ENCODE peak calls at places on chromosomes 11 and 22, in six cellular contexts. S, R, L, X, D and M are unnamed samples. For H3K36me3, the result is how much of the 10 kb centered on the place peaks cover.

GRCh38 chr11:34840736-34841386 is 75.3 kb downstream of the APIP start:
- DNase-seq in R (peak), X (peak), S (no peak), L (peak), D (no peak), M (no peak)

GRCh38 chr11:72471005-72471898 is 36.9 kb upstream of the CLPB start:
- DNase-seq in R (peak), L (peak), D (no peak), S (peak), X (peak), M (peak)

GRCh38 chr11:120288021-120288420 is 37.1 kb upstream of the TLCD5 start:
- DNase-seq in D (no peak), X (no peak), R (peak), S (no peak), L (no peak), M (no peak)

GRCh38 chr11:19698493-19699292 is 13.9 kb upstream of the NAV2 start:
- DNase-seq in L (no peak), D (no peak), R (peak), S (peak), X (peak), M (no peak)

GRCh38 chr22:39530692-39531331 is 1.7 kb downstream of the RPS19BP1 start:
- DNase-seq in X (peak), R (peak), S (no peak), D (no peak), L (no peak), M (no peak)

GRCh38 chr11:116438651-116439479 is 333.9 kb downstream of the BUD13 start:
- DNase-seq in D (no peak), S (no peak), R (no peak), X (no peak), L (no peak), M (no peak)

GRCh38 chr22:19177164-19178064 is 1.1 kb downstream of the SLC25A1 start:
- DNase-seq in L (no peak), D (no peak), S (no peak), X (peak), R (no peak), M (no peak)

GRCh38 chr11:126522606-126523005 is 167.1 kb downstream of the ST3GAL4 start:
- DNase-seq in X (no peak), L (no peak), D (no peak), R (no peak), S (no peak), M (no peak)

GRCh38 chr11:32145282-32145681 is 54.4 kb downstream of the RCN1 start:
- DNase-seq in X (no peak), D (no peak), L (no peak), S (no peak), R (no peak), M (no peak)

GRCh38 chr22:36277482-36278291 is 24.8 kb downstream of the APOL1 start:
- DNase-seq in R (peak), L (peak), S (no peak), D (no peak), X (peak), M (peak)

GRCh38 chr11:40306938-40307548 is 1152.4 kb downstream of the LRRC4C start:
- DNase-seq in S (no peak), L (no peak), R (no peak), X (peak), D (no peak), M (peak)

GRCh38 chr11:2137202-2138071 is 1.8 kb downstream of the IGF2 start:
- DNase-seq in R (no peak), X (peak), D (no peak), S (peak), L (peak), M (peak)

GRCh38 chr11:18706330-18707243 is 8.0 kb downstream of the TMEM86A start:
- DNase-seq in R (no peak), X (peak), S (peak), L (peak), D (peak), M (no peak)

GRCh38 chr22:47801541-47802245 is 1039.2 kb downstream of the TBC1D22A start:
- DNase-seq in L (no peak), X (no peak), S (no peak), R (no peak), D (no peak), M (no peak)

GRCh38 chr11:46511352-46511751 is 82.5 kb downstream of the AMBRA1 start:
- DNase-seq in X (no peak), D (no peak), S (no peak), L (no peak), R (no peak), M (no peak)

GRCh38 chr11:100759856-100760255 is 72.8 kb downstream of the ARHGAP42 start:
- DNase-seq in R (no peak), D (no peak), X (no peak), L (no peak), S (no peak), M (no peak)

GRCh38 chr22:20261848-20262581 is 6.1 kb downstream of the RTN4R start:
- DNase-seq in L (no peak), S (no peak), R (no peak), D (no peak), X (no peak), M (no peak)

GRCh38 chr11:93700830-93701229 is 39.3 kb downstream of the CEP295 start:
- DNase-seq in X (peak), S (peak), D (no peak), R (no peak), L (no peak), M (no peak)

GRCh38 chr11:12083380-12083779 is 27.0 kb upstream of the MICAL2 start:
- DNase-seq in R (no peak), S (no peak), X (no peak), L (no peak), D (no peak), M (no peak)

GRCh38 chr11:121634889-121635288 is 182.1 kb upstream of the SORL1-AS1 start:
- DNase-seq in L (no peak), X (peak), S (no peak), D (no peak), R (no peak), M (no peak)

GRCh38 chr22:17999851-18000250 is 24.5 kb downstream of the MICAL3 start:
- DNase-seq in L (no peak), X (no peak), D (no peak), R (no peak), S (no peak), M (no peak)

GRCh38 chr11:3655548-3655947 is 10.6 kb downstream of the ART1 start:
- DNase-seq in X (no peak), R (no peak), D (no peak), S (no peak), L (no peak), M (no peak)

DNA sequence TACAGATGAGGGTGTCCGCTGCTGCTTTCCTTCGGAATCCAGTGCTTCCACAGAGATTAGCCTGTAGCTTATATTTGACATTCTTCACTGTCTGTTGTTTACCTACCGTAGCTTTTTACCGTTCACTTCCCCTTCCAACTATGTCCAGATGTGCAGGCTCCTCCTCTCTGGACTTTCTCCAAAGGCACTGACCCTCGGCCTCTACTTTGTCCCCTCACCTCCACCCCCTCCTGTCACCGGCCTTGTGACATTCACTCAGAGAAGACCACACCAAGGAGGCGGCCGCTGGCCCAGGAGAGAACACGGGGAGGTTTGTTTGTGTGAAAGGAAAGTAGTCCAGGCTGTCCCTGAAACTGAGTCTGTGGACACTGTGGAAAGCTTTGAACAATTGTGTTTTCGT is 15.5 kb upstream of the ST14 start:
- DNase-seq in L (no peak), S (no peak), D (no peak), R (no peak), X (no peak), M (no peak)
- H3K36me3 ChIP-seq in L (under half), S (under half), D (under half), R (under half), X (under half), M (under half)

DNA sequence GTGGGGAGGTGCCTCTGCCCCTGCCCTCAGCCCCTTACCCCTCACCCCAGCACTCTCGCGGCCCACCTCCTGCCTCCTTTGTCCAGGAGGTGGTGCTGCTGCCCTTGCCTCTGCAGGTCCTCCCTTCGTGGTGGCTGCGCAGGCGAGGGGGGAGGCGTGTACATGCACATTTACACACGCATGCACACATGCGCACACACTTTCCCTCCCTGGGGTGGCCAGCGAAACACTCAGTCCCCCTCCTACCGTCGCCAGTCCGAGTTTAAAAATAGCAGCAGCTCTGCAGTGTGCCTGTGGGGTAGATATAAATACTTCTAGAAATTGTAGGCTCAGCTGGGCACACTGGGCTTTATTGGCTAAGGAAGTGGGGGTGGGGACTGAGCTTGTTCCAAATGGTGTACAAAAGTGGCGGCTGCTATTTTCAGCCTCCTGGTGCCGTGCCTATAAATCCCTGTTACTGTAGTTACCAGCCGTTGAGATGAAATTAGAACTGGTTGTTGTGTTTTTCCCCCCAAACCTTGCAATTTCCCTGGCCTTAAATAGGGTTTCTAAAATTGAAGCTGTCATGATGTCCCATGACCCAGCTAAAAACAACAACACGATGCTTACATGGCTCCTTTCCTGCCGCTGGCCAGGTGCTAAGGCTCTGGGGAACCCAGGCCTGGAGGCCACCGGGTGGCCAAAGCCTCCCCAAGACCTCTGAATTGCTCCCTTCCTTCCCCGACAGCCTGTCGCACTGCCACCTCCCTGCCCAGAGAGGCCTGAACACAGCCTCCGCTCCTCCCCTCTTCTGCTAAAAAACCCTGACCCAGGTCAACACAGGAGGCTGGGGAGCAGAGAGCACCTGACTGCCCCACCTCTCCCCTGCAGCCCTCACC is 12.4 kb downstream of the PICK1 start:
- DNase-seq in D (peak), X (peak), L (no peak), S (peak), R (no peak), M (peak)
- H3K36me3 ChIP-seq in D (under half), X (under half), L (under half), S (under half), R (under half), M (under half)

GRCh38 chr11:47725445-47726442 is 10.6 kb upstream of the AGBL2 start:
- DNase-seq in D (no peak), X (no peak), R (no peak), S (no peak), L (no peak), M (no peak)

GRCh38 chr11:47723041-47723440 is 7.9 kb upstream of the AGBL2 start:
- DNase-seq in S (no peak), D (no peak), X (no peak), R (no peak), L (no peak), M (no peak)

GRCh38 chr11:47724041-47724729 is 9.0 kb upstream of the AGBL2 start:
- DNase-seq in L (no peak), X (peak), R (peak), D (peak), S (no peak), M (no peak)

GRCh38 chr11:47716692-47717091 is 1.5 kb upstream of the AGBL2 start:
- DNase-seq in S (no peak), X (no peak), D (no peak), L (no peak), R (no peak), M (no peak)

DNA sequence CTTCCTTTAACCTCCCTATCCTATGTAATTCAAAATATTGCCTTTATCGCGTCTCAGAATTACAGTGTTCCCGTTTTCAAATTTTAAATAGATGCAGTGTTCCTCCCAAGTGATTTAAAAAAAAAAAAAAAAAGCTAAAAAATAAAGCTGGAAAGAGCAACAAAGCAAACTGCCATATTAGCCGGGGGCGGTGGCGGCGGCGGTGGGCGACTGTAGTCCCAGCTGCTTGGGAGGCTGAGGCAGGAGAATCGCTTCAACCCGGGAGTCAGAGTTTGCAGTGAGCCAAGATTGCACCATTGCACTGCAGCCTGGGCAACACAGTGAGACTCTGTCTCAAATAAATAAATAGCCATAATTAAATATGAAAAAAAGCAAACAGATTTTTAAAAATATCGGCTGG is 5.5 kb upstream of the AGBL2 start:
- DNase-seq in S (no peak), R (no peak), L (no peak), X (no peak), D (no peak), M (no peak)
- H3K36me3 ChIP-seq in S (under half), R (half or more), L (half or more), X (half or more), D (half or more), M (half or more)

DNA sequence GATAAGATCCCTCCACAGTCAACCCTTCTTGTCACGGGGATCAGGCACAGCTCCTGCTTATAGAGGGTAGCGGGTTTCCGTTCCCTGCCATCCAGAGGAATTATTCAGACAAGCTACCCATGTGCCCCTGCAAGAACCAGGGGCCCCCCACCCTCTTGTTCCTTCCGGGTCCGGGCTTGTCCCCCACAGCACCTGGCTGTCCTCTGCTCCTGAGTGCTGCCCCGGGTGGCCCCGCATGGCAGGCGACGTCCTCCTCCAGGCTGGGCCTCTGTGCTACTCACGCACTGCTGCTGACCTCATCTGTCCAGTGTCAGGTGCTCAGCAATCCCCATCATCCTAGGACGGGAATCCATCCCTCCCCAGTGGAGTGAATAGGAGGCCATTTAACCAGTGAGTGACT is 24.7 kb downstream of the CELSR1 start:
- DNase-seq in D (no peak), R (no peak), L (no peak), X (no peak), S (no peak), M (no peak)
- H3K36me3 ChIP-seq in D (under half), R (under half), L (under half), X (under half), S (under half), M (under half)

GRCh38 chr11:8722809-8723208 is 40.2 kb downstream of the RPL27A start:
- DNase-seq in X (no peak), S (no peak), R (no peak), D (no peak), L (no peak), M (no peak)

GRCh38 chr11:8728566-8728965 is 46.0 kb downstream of the RPL27A start:
- DNase-seq in R (no peak), D (no peak), L (no peak), X (peak), S (no peak), M (no peak)

GRCh38 chr11:8729837-8730696 is 47.5 kb downstream of the RPL27A start:
- DNase-seq in L (no peak), D (no peak), X (no peak), S (no peak), R (no peak), M (no peak)

GRCh38 chr11:8722156-8722555 is 39.6 kb downstream of the RPL27A start:
- DNase-seq in D (no peak), L (no peak), S (no peak), X (no peak), R (no peak), M (no peak)

GRCh38 chr11:8726395-8726794 is 43.8 kb downstream of the RPL27A start:
- DNase-seq in S (no peak), D (no peak), X (no peak), L (no peak), R (no peak), M (no peak)
- H3K36me3 ChIP-seq in S (under half), D (under half), X (under half), L (under half), R (under half), M (under half)

GRCh38 chr22:26460202-26460601 is 23.4 kb downstream of the HPS4 start:
- DNase-seq in D (no peak), R (no peak), S (no peak), L (no peak), X (no peak), M (no peak)

GRCh38 chr22:26462051-26462450 is 21.5 kb downstream of the HPS4 start:
- DNase-seq in R (no peak), L (no peak), D (no peak), X (no peak), S (no peak), M (no peak)

GRCh38 chr22:26462971-26463661 is 20.5 kb downstream of the HPS4 start:
- DNase-seq in L (no peak), R (no peak), X (no peak), S (no peak), D (no peak), M (no peak)

GRCh38 chr22:26463688-26464087 is 19.9 kb downstream of the HPS4 start:
- DNase-seq in R (no peak), X (no peak), S (no peak), D (no peak), L (no peak), M (no peak)

GRCh38 chr22:26461188-26461810 is 22.3 kb downstream of the HPS4 start:
- DNase-seq in D (no peak), X (peak), L (peak), S (peak), R (no peak), M (peak)
- H3K36me3 ChIP-seq in D (under half), X (under half), L (under half), S (under half), R (under half), M (half or more)

GRCh38 chr22:49607821-49608220 is 219.9 kb downstream of the BRD1 start:
- DNase-seq in S (no peak), D (no peak), X (no peak), R (no peak), L (no peak), M (no peak)
- H3K36me3 ChIP-seq in S (under half), D (under half), X (under half), R (under half), L (under half), M (under half)

DNA sequence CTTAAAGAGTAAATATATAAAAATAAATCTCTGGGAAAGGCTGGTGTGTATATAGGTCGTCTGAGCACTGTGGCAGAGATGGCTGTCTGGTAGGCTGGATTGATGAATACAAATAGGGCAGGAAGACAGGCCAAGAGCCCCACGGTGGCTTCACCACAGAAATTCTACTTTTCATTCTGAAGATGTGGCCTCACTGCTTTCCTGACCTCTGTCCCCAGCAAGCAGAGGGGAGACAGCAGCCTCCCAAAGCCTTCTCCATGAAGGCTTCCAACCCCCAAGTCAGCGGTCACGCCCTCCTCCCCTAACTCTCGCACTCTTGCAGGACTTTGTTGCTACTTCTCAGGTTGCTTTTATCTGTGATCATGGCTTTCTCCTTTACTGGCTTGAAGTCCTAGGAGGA is 10.6 kb upstream of the KCNJ1 start:
- DNase-seq in L (no peak), S (no peak), X (no peak), D (no peak), R (no peak), M (no peak)
- H3K36me3 ChIP-seq in L (under half), S (under half), X (under half), D (under half), R (under half), M (under half)

GRCh38 chr11:128194226-128194625 is 393.1 kb downstream of the ETS1 start:
- DNase-seq in S (no peak), R (no peak), X (no peak), L (no peak), D (no peak), M (no peak)
- H3K36me3 ChIP-seq in S (under half), R (under half), X (under half), L (under half), D (under half), M (under half)

GRCh38 chr22:24410110-24410856 is 17.1 kb upstream of the ADORA2A start:
- DNase-seq in L (peak), S (no peak), D (no peak), R (no peak), X (peak), M (peak)
- H3K36me3 ChIP-seq in L (under half), S (under half), D (under half), R (under half), X (under half), M (half or more)